ENCODE peak calls at places on chromosomes 13 and 19, in eight cellular contexts. J, X, H, W, F, I, D and B are unnamed samples.

GRCh38 chr19:34135033-34135370 is 37.3 kb upstream of the LSM14A start:
- DNase-seq in X (no peak), D (no peak), J (no peak), I (no peak), W (no peak), F (no peak), H (no peak), B (no peak)

GRCh38 chr19:42066075-42066754 is 3.8 kb downstream of the GRIK5 start:
- DNase-seq in J (no peak), I (no peak), F (no peak), H (no peak), X (no peak), D (no peak), W (peak), B (peak)

GRCh38 chr19:10346509-10346908 is 7.1 kb upstream of the ICAM3 start:
- DNase-seq in I (no peak), F (no peak), X (no peak), D (no peak), W (no peak), H (no peak), J (no peak), B (no peak)

GRCh38 chr13:79782541-79783216 is 301.7 kb downstream of the NDFIP2 start:
- DNase-seq in J (no peak), H (no peak), W (peak), F (peak), D (no peak), I (no peak), X (no peak), B (no peak)

GRCh38 chr13:73417012-73417615 is 358.3 kb downstream of the KLF5 start:
- DNase-seq in J (no peak), D (no peak), X (no peak), I (no peak), F (no peak), H (no peak), W (no peak), B (no peak)

GRCh38 chr13:99577934-99578917 is 77.0 kb downstream of the TM9SF2 start:
- DNase-seq in H (no peak), D (peak), J (no peak), I (no peak), F (peak), W (peak), X (no peak), B (no peak)

GRCh38 chr13:109844396-109844795 is 58.0 kb upstream of the IRS2 start:
- DNase-seq in J (no peak), W (no peak), D (no peak), F (no peak), H (no peak), I (no peak), X (no peak), B (no peak)

GRCh38 chr13:32040689-32041088 is 9.1 kb downstream of the FRY start:
- DNase-seq in H (no peak), W (no peak), J (no peak), D (no peak), I (no peak), F (no peak), X (no peak), B (no peak)

GRCh38 chr19:45747513-45747912 is 14.3 kb downstream of the MEIOSIN start:
- DNase-seq in W (no peak), D (no peak), H (no peak), J (no peak), I (no peak), F (no peak), X (no peak), B (no peak)

GRCh38 chr13:39397866-39398265 is 205.1 kb downstream of the LHFPL6 start:
- DNase-seq in J (no peak), F (no peak), X (no peak), I (no peak), H (no peak), D (no peak), W (no peak), B (no peak)

GRCh38 chr13:113006660-113007059 is 37.6 kb downstream of the MCF2L start:
- DNase-seq in I (no peak), F (no peak), H (no peak), D (no peak), J (no peak), W (no peak), X (no peak), B (no peak)

GRCh38 chr13:62482351-62482750 is 1066.7 kb upstream of the PCDH20 start:
- DNase-seq in J (no peak), X (no peak), I (no peak), F (no peak), W (no peak), D (no peak), H (no peak), B (no peak)

GRCh38 chr19:17357724-17358123 is 19.4 kb downstream of the PLVAP start:
- DNase-seq in X (no peak), I (no peak), D (no peak), W (no peak), F (no peak), H (no peak), J (no peak), B (no peak)

GRCh38 chr19:41998246-41999020 is 4.4 kb upstream of the ATP1A3 start:
- DNase-seq in J (no peak), W (peak), F (no peak), H (peak), I (no peak), X (peak), D (peak), B (no peak)

GRCh38 chr19:46297700-46298476 is 1.0 kb downstream of the HIF3A start:
- DNase-seq in X (no peak), W (peak), F (peak), H (no peak), I (no peak), D (peak), J (no peak), B (no peak)

GRCh38 chr13:85812282-85812681 is 13.1 kb upstream of the SLITRK6 start:
- DNase-seq in F (no peak), I (no peak), H (no peak), D (no peak), J (no peak), W (no peak), X (no peak), B (no peak)

GRCh38 chr13:48585456-48585840 is 52.6 kb upstream of the RCBTB2 start:
- DNase-seq in F (no peak), D (no peak), H (no peak), W (peak), X (no peak), I (no peak), J (no peak), B (no peak)

GRCh38 chr19:1121395-1121794 is 17.6 kb downstream of the GPX4 start:
- DNase-seq in I (no peak), W (no peak), X (no peak), D (no peak), F (no peak), J (no peak), H (no peak), B (no peak)

GRCh38 chr13:79402679-79403078 is 3.4 kb downstream of the RBM26 start:
- DNase-seq in F (no peak), J (no peak), D (no peak), H (no peak), X (no peak), W (no peak), I (no peak), B (no peak)

GRCh38 chr13:39864221-39864620 is 208.8 kb downstream of the COG6 start:
- DNase-seq in H (no peak), D (no peak), X (no peak), W (no peak), J (no peak), F (no peak), I (no peak), B (no peak)

GRCh38 chr19:7869910-7870511 is 4.2 kb downstream of the PRR36 start:
- DNase-seq in J (no peak), W (peak), F (peak), X (peak), D (no peak), H (peak), I (no peak), B (no peak)

GRCh38 chr13:33285420-33286124 is at the start of gene STARD13:
- DNase-seq in I (peak), X (no peak), H (peak), D (peak), W (peak), F (peak), J (no peak), B (peak)

GRCh38 chr13:48511621-48512232 is 21.2 kb downstream of the RCBTB2 start:
- DNase-seq in D (no peak), J (no peak), H (no peak), X (no peak), I (no peak), F (no peak), W (peak), B (no peak)

GRCh38 chr19:9906475-9907087 is 29.7 kb downstream of the OLFM2 start:
- DNase-seq in D (no peak), W (no peak), F (no peak), X (no peak), I (no peak), H (no peak), J (no peak), B (no peak)

GRCh38 chr13:94305463-94305862 is 174.0 kb downstream of the DCT start:
- DNase-seq in J (no peak), F (no peak), I (peak), H (no peak), X (no peak), W (no peak), D (no peak), B (no peak)

GRCh38 chr19:10201176-10201575 is 6.4 kb upstream of the DNMT1 start:
- DNase-seq in D (no peak), W (no peak), I (no peak), J (no peak), F (no peak), X (no peak), H (no peak), B (no peak)

GRCh38 chr19:46717034-46717715 is at the start of gene PRKD2:
- DNase-seq in I (no peak), F (peak), D (peak), W (peak), H (peak), J (peak), X (peak), B (peak)

GRCh38 chr19:37928527-37929286 is 21.7 kb downstream of the SIPA1L3 start:
- DNase-seq in J (no peak), F (no peak), I (no peak), W (peak), X (no peak), H (no peak), D (no peak), B (no peak)

GRCh38 chr19:19558055-19558454 is 20.0 kb downstream of the CILP2 start:
- DNase-seq in F (no peak), J (no peak), I (no peak), W (no peak), X (no peak), H (no peak), D (no peak), B (no peak)

GRCh38 chr19:48473161-48473966 is 4.2 kb downstream of the CYTH2 start:
- DNase-seq in J (no peak), I (no peak), D (no peak), F (no peak), X (no peak), H (no peak), W (no peak), B (no peak)

GRCh38 chr19:2166741-2167738 is 3.3 kb downstream of the DOT1L start:
- DNase-seq in J (no peak), W (peak), D (no peak), H (no peak), F (peak), I (no peak), X (no peak), B (peak)

GRCh38 chr13:67416047-67416925 is 186.2 kb upstream of the PCDH9 start:
- DNase-seq in F (no peak), H (no peak), D (peak), I (no peak), X (no peak), W (peak), J (no peak), B (no peak)

GRCh38 chr13:69291292-69291906 is 816.2 kb upstream of the ATXN8OS start:
- DNase-seq in H (no peak), W (no peak), I (no peak), F (no peak), D (no peak), J (no peak), X (no peak), B (no peak)

GRCh38 chr19:38898788-38899446 is 501 bp downstream of the SIRT2 start:
- DNase-seq in F (no peak), I (no peak), W (peak), J (no peak), D (no peak), X (no peak), H (no peak), B (no peak)

GRCh38 chr19:799076-799881 is 2.0 kb downstream of the PTBP1 start:
- DNase-seq in X (no peak), F (peak), J (no peak), I (no peak), H (no peak), W (no peak), D (peak), B (no peak)